ENCODE peak calls at places on chromosome 5, in four cellular contexts. A is HepG2, E is K562, Q is H1. P is an unnamed sample.
A peak's percentile ranks its signal among the peaks of the same experiment; 100 is the strongest.

GRCh38 chr5:75331095-75332090 is 5.6 kb upstream of the HMGCR start:
- DNase-seq in E (no peak), Q (no peak), A (peak; percentile 93), P (no peak)

GRCh38 chr5:117088176-117088575 is 513.6 kb upstream of the SEMA6A start:
- DNase-seq in E (no peak), A (no peak), Q (no peak), P (no peak)

GRCh38 chr5:157451806-157452205 is 8.2 kb upstream of the NIPAL4 start:
- DNase-seq in Q (no peak), E (no peak), A (no peak), P (no peak)

GRCh38 chr5:87347272-87347671 is 65.5 kb downstream of the CCNH start:
- DNase-seq in Q (no peak), E (no peak), A (no peak), P (no peak)

GRCh38 chr5:149323235-149324205 is 21.8 kb upstream of the GRPEL2 start:
- DNase-seq in A (peak; percentile 46), Q (no peak), E (no peak), P (no peak)

GRCh38 chr5:107058239-107058638 is 612.5 kb downstream of the EFNA5 start:
- DNase-seq in Q (no peak), E (no peak), A (no peak), P (no peak)

GRCh38 chr5:67156976-67157583 is 39.5 kb downstream of the CD180 start:
- DNase-seq in E (peak; percentile 43), A (peak; percentile 22), Q (no peak), P (peak; percentile 27)

GRCh38 chr5:172266071-172266675 is 17.4 kb downstream of the UBTD2 start:
- DNase-seq in A (no peak), E (no peak), Q (no peak), P (no peak)

GRCh38 chr5:68834486-68834885 is 259.3 kb upstream of the SLC30A5 start:
- DNase-seq in A (no peak), Q (no peak), E (no peak), P (no peak)
- TF ChIP-seq RNF2 in A (no peak), Q (no peak), E (no peak), P (no peak)

GRCh38 chr5:77211013-77211690 is 672 bp downstream of the PDE8B start:
- DNase-seq in E (no peak), Q (peak; percentile 25), A (no peak), P (no peak)

GRCh38 chr5:77211691-77212047 is 1.2 kb downstream of the PDE8B start:
- DNase-seq in Q (no peak), E (no peak), A (no peak), P (no peak)

GRCh38 chr5:77208507-77209163 is 1.8 kb upstream of the PDE8B start:
- DNase-seq in A (no peak), E (no peak), Q (no peak), P (no peak)

GRCh38 chr5:77209495-77210090 is 887 bp upstream of the PDE8B start:
- DNase-seq in E (no peak), A (no peak), Q (no peak), P (no peak)

GRCh38 chr5:77210091-77211012 is at the start of gene PDE8B:
- DNase-seq in E (no peak), A (no peak), Q (no peak), P (peak; percentile 30)
- TF ChIP-seq RNF2 in E (no peak), A (no peak), Q (no peak), P (no peak)

DNA sequence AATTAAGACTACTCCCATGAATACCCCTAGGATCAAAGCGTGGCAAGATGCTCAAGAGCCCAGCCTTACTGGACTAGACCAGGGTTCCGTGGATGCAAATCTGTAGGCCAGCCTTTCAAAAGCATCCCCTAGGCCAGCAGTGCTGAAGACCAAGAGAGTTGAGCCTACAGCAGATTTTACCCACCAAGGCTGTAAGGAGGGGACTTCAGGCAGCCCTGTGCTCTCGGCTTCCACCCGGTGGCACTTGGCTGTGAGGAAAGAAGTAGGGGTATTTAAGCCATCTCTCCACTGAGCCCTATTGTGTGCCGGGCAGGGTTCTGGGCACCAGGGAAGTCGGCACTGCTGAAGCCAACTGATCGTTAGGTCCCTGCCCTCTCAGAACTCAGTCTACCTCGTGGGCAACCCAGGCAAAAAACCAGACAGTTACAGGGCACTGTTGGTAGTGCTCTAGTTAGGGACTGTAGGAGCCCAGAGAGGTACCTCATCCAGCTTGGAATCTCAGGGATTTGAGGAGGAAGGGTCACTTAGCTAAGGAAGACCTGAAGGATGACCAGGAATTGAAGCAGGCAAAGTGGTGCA is 25.5 kb downstream of the TCF7 start:
- DNase-seq in E (no peak), A (no peak), Q (no peak), P (no peak)
- TF ChIP-seq RNF2 in E (no peak), A (no peak), Q (no peak), P (no peak)

GRCh38 chr5:6730407-6730806 is 17.2 kb downstream of the TENT4A start:
- DNase-seq in A (no peak), Q (no peak), E (no peak), P (no peak)

GRCh38 chr5:6728011-6728794 is 15.0 kb downstream of the TENT4A start:
- DNase-seq in A (no peak), Q (no peak), E (no peak), P (no peak)

GRCh38 chr5:6727231-6727630 is 14.0 kb downstream of the TENT4A start:
- DNase-seq in A (no peak), Q (no peak), E (no peak), P (no peak)

GRCh38 chr5:6729400-6730310 is 16.4 kb downstream of the TENT4A start:
- DNase-seq in A (no peak), Q (no peak), E (no peak), P (no peak)

DNA sequence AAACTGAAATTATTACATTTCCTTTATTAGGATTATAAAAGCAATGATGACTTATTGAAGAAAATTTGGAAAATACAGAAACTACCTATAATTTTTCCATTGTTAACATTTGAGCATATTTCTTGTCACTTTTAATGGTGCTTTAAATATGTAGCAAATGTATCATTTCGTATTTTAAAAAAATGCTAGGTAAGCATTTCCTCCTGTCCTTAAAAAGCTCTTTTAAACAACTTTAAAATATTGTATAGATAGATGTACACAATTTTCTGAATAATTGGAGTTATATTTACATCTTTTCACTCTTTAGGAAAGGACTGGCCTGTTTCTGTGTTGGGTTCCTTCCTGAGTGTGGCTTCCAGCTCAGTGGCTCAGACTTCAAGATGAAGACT is 15.6 kb downstream of the TENT4A start:
- DNase-seq in Q (no peak), A (no peak), E (no peak), P (no peak)
- TF ChIP-seq RNF2 in Q (no peak), A (no peak), E (no peak), P (no peak)

GRCh38 chr5:181194489-181195248 is 10.3 kb downstream of the TRIM7 start:
- DNase-seq in E (peak; percentile 89), Q (no peak), A (no peak), P (no peak)

GRCh38 chr5:181190711-181191525 is 14.1 kb downstream of the TRIM7 start:
- DNase-seq in Q (no peak), E (peak; percentile 75), A (no peak), P (no peak)

GRCh38 chr5:181189962-181190710 is 14.9 kb downstream of the TRIM7 start:
- DNase-seq in Q (no peak), A (no peak), E (peak; percentile 37), P (no peak)

GRCh38 chr5:181191526-181192336 is 13.3 kb downstream of the TRIM7 start:
- DNase-seq in Q (peak; percentile 87), A (peak; percentile 88), E (peak; percentile 96), P (peak; percentile 65)

GRCh38 chr5:181192337-181193046 is 12.5 kb downstream of the TRIM7 start:
- DNase-seq in A (no peak), E (no peak), Q (no peak), P (no peak)
- TF ChIP-seq RNF2 in A (no peak), E (no peak), Q (no peak), P (no peak)

GRCh38 chr5:174412374-174412773 is 312.0 kb upstream of the MSX2 start:
- DNase-seq in A (no peak), Q (no peak), E (no peak), P (no peak)

GRCh38 chr5:174410716-174411512 is 313.5 kb upstream of the MSX2 start:
- DNase-seq in A (no peak), E (no peak), Q (no peak), P (peak; percentile 41)

GRCh38 chr5:174409971-174410370 is 314.4 kb upstream of the MSX2 start:
- DNase-seq in Q (no peak), E (no peak), A (no peak), P (no peak)

GRCh38 chr5:174411513-174411819 is 312.9 kb upstream of the MSX2 start:
- DNase-seq in A (no peak), E (no peak), Q (no peak), P (no peak)

DNA sequence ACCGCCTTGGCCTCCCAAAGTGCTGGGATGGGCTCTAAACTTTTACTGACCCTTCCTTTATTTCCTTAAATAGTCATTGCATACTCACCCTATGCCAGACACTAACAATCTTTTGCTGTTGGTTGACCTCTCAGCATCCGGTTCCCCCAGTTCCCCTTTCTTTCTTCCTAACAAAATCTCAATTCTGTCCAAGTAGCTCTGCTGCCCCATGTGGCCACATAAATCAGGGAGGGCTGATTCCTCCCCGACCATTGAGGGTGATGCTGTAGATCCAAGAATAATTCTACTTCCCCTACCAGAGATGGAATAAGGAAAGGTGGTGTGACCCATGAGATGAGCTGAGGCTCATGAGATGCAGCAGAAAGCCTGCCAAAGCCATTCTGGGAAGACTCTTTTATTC is 315.3 kb upstream of the MSX2 start:
- DNase-seq in E (peak; percentile 5), A (no peak), Q (no peak), P (no peak)
- TF ChIP-seq RNF2 in E (no peak), A (no peak), Q (no peak), P (no peak)

DNA sequence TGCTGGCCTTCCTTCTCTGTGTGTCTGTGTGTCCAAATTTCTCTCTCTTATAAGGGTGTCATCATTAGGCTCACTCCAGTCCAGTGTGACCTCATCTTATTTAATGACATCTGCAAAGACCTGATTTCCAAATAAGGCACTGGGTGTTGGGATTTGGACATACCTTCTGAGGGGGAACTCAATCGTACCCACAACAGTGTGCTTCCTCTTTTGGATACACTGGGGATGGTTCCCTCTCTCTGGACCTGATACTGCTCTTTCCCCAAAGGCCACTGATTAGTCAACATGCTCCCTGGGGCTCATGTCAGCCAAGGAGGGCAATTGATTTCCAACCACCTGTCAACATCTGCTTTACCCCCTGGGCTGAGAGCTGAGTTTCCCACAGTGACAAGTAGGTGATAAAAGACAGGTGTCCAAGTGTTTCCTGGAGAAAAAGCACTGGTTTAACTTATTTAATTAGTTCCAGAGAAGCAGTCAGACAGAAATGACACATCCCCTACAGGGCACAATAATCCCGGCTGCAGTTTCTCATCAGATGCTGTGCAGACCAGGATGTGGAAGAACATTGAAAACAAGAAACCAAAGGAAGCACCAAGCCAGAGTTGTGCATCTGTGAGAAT is 17.8 kb upstream of the CEP72 start:
- DNase-seq in E (no peak), Q (no peak), A (no peak), P (no peak)
- TF ChIP-seq RNF2 in E (no peak), Q (no peak), A (no peak), P (no peak)

P was measured in A549.